ENCODE peak calls at places on chromosome 3, in seven cellular contexts. One of them, this sample, is unnamed.

GRCh38 chr3:118974356-118975097 is 60.1 kb downstream of the IGSF11 start:
- DNase-seq in HFFc6: no peak
- DNase-seq in NCI-H1092: no peak
- DNase-seq in GM12892: no peak
- DNase-seq in dorsolateral prefrontal cortex: no peak
- DNase-seq in EL: no peak
- DNase-seq in H7: no peak
- DNase-seq in this sample: no peak

GRCh38 chr3:52319921-52320595 is 3.9 kb downstream of the DNAH1 start:
- DNase-seq in HFFc6: no peak
- DNase-seq in NCI-H1092: no peak
- DNase-seq in GM12892: no peak
- DNase-seq in dorsolateral prefrontal cortex: no peak
- DNase-seq in EL: no peak
- DNase-seq in H7: no peak
- DNase-seq in this sample: no peak

GRCh38 chr3:108830991-108831390 is 8.4 kb downstream of the TRAT1 start:
- DNase-seq in HFFc6: no peak
- DNase-seq in NCI-H1092: no peak
- DNase-seq in GM12892: no peak
- DNase-seq in dorsolateral prefrontal cortex: no peak
- DNase-seq in EL: no peak
- DNase-seq in H7: no peak
- DNase-seq in this sample: no peak

GRCh38 chr3:177516130-177517011 is 319.1 kb upstream of the TBL1XR1 start:
- DNase-seq in HFFc6: peak; percentile 29
- DNase-seq in NCI-H1092: no peak
- DNase-seq in GM12892: no peak
- DNase-seq in dorsolateral prefrontal cortex: no peak
- DNase-seq in EL: peak; percentile 87
- DNase-seq in H7: peak; percentile 13
- DNase-seq in this sample: no peak

GRCh38 chr3:10365316-10365715 is 44.4 kb upstream of the SEC13 start:
- DNase-seq in HFFc6: no peak
- DNase-seq in NCI-H1092: no peak
- DNase-seq in GM12892: no peak
- DNase-seq in dorsolateral prefrontal cortex: peak; percentile 23
- DNase-seq in EL: no peak
- DNase-seq in H7: no peak
- DNase-seq in this sample: no peak

GRCh38 chr3:30659270-30660127 is 53.1 kb downstream of the TGFBR2 start:
- DNase-seq in HFFc6: peak; percentile 95
- DNase-seq in NCI-H1092: no peak
- DNase-seq in GM12892: no peak
- DNase-seq in dorsolateral prefrontal cortex: no peak
- DNase-seq in EL: peak; percentile 95
- DNase-seq in H7: no peak
- DNase-seq in this sample: no peak

GRCh38 chr3:31219131-31219843 is 313.4 kb upstream of the STT3B start:
- DNase-seq in HFFc6: peak; percentile 27
- DNase-seq in NCI-H1092: no peak
- DNase-seq in GM12892: no peak
- DNase-seq in dorsolateral prefrontal cortex: no peak
- DNase-seq in EL: peak; percentile 13
- DNase-seq in H7: no peak
- DNase-seq in this sample: no peak

GRCh38 chr3:154349223-154349622 is 24.9 kb upstream of the DHX36 start:
- DNase-seq in HFFc6: no peak
- DNase-seq in NCI-H1092: no peak
- DNase-seq in GM12892: no peak
- DNase-seq in dorsolateral prefrontal cortex: no peak
- DNase-seq in EL: no peak
- DNase-seq in H7: no peak
- DNase-seq in this sample: no peak

GRCh38 chr3:186852994-186853393 is 10.5 kb downstream of the ADIPOQ start:
- DNase-seq in HFFc6: no peak
- DNase-seq in NCI-H1092: no peak
- DNase-seq in GM12892: no peak
- DNase-seq in dorsolateral prefrontal cortex: no peak
- DNase-seq in EL: no peak
- DNase-seq in H7: no peak
- DNase-seq in this sample: no peak

GRCh38 chr3:43609406-43609805 is 12.4 kb downstream of the ANO10 start:
- DNase-seq in HFFc6: no peak
- DNase-seq in NCI-H1092: no peak
- DNase-seq in GM12892: no peak
- DNase-seq in dorsolateral prefrontal cortex: no peak
- DNase-seq in EL: no peak
- DNase-seq in H7: no peak
- DNase-seq in this sample: no peak

GRCh38 chr3:185585523-185585861 is 603 bp upstream of the SENP2 start:
- DNase-seq in HFFc6: no peak
- DNase-seq in NCI-H1092: no peak
- DNase-seq in GM12892: no peak
- DNase-seq in dorsolateral prefrontal cortex: no peak
- DNase-seq in EL: no peak
- DNase-seq in H7: no peak
- DNase-seq in this sample: no peak

GRCh38 chr3:170171563-170171962 is 10.0 kb downstream of the PHC3 start:
- DNase-seq in HFFc6: no peak
- DNase-seq in NCI-H1092: no peak
- DNase-seq in GM12892: no peak
- DNase-seq in dorsolateral prefrontal cortex: no peak
- DNase-seq in EL: no peak
- DNase-seq in H7: no peak
- DNase-seq in this sample: no peak

GRCh38 chr3:127887321-127887720 is 27.7 kb upstream of the KBTBD12 start:
- DNase-seq in HFFc6: peak; percentile 13
- DNase-seq in NCI-H1092: no peak
- DNase-seq in GM12892: no peak
- DNase-seq in dorsolateral prefrontal cortex: no peak
- DNase-seq in EL: no peak
- DNase-seq in H7: no peak
- DNase-seq in this sample: no peak

GRCh38 chr3:50687127-50687751 is 12.5 kb downstream of the DOCK3 start:
- DNase-seq in HFFc6: no peak
- DNase-seq in NCI-H1092: no peak
- DNase-seq in GM12892: no peak
- DNase-seq in dorsolateral prefrontal cortex: no peak
- DNase-seq in EL: no peak
- DNase-seq in H7: no peak
- DNase-seq in this sample: no peak

GRCh38 chr3:31196881-31197364 is 302.5 kb upstream of the GADL1 start:
- DNase-seq in HFFc6: peak; percentile 56
- DNase-seq in NCI-H1092: no peak
- DNase-seq in GM12892: no peak
- DNase-seq in dorsolateral prefrontal cortex: no peak
- DNase-seq in EL: peak; percentile 79
- DNase-seq in H7: peak; percentile 19
- DNase-seq in this sample: no peak

GRCh38 chr3:150414989-150415388 is 6.9 kb downstream of the TSC22D2 start:
- DNase-seq in HFFc6: peak; percentile 14
- DNase-seq in NCI-H1092: no peak
- DNase-seq in GM12892: no peak
- DNase-seq in dorsolateral prefrontal cortex: no peak
- DNase-seq in EL: peak; percentile 77
- DNase-seq in H7: no peak
- DNase-seq in this sample: no peak

GRCh38 chr3:161096771-161097367 is 8.3 kb downstream of the B3GALNT1 start:
- DNase-seq in HFFc6: no peak
- DNase-seq in NCI-H1092: no peak
- DNase-seq in GM12892: no peak
- DNase-seq in dorsolateral prefrontal cortex: no peak
- DNase-seq in EL: no peak
- DNase-seq in H7: peak; percentile 62
- DNase-seq in this sample: no peak

GRCh38 chr3:77601853-77602440 is 562.0 kb downstream of the ROBO2 start:
- DNase-seq in HFFc6: no peak
- DNase-seq in NCI-H1092: no peak
- DNase-seq in GM12892: no peak
- DNase-seq in dorsolateral prefrontal cortex: no peak
- DNase-seq in EL: no peak
- DNase-seq in H7: no peak
- DNase-seq in this sample: no peak

GRCh38 chr3:39107874-39108308 is 411 bp downstream of the TTC21A start:
- DNase-seq in HFFc6: peak; percentile 33
- DNase-seq in NCI-H1092: no peak
- DNase-seq in GM12892: no peak
- DNase-seq in dorsolateral prefrontal cortex: no peak
- DNase-seq in EL: no peak
- DNase-seq in H7: no peak
- DNase-seq in this sample: no peak

GRCh38 chr3:149879872-149880271 is 66.9 kb downstream of the RNF13 start:
- DNase-seq in HFFc6: peak; percentile 65
- DNase-seq in NCI-H1092: no peak
- DNase-seq in GM12892: no peak
- DNase-seq in dorsolateral prefrontal cortex: no peak
- DNase-seq in EL: peak; percentile 64
- DNase-seq in H7: peak; percentile 17
- DNase-seq in this sample: peak; percentile 4

GRCh38 chr3:62546266-62546665 is 172.9 kb upstream of the FEZF2 start:
- DNase-seq in HFFc6: no peak
- DNase-seq in NCI-H1092: no peak
- DNase-seq in GM12892: no peak
- DNase-seq in dorsolateral prefrontal cortex: no peak
- DNase-seq in EL: no peak
- DNase-seq in H7: no peak
- DNase-seq in this sample: no peak

GRCh38 chr3:45950686-45951600 is 7.7 kb downstream of the CXCR6 start:
- DNase-seq in HFFc6: no peak
- DNase-seq in NCI-H1092: no peak
- DNase-seq in GM12892: no peak
- DNase-seq in dorsolateral prefrontal cortex: no peak
- DNase-seq in EL: no peak
- DNase-seq in H7: no peak
- DNase-seq in this sample: peak; percentile 65

GRCh38 chr3:49469037-49469875 is 811 bp upstream of the DAG1 start:
- DNase-seq in HFFc6: peak; percentile 83
- DNase-seq in NCI-H1092: no peak
- DNase-seq in GM12892: no peak
- DNase-seq in dorsolateral prefrontal cortex: peak; percentile 67
- DNase-seq in EL: peak; percentile 93
- DNase-seq in H7: peak; percentile 80
- DNase-seq in this sample: no peak

GRCh38 chr3:64674591-64675076 is 13.2 kb downstream of the ADAMTS9 start:
- DNase-seq in HFFc6: no peak
- DNase-seq in NCI-H1092: no peak
- DNase-seq in GM12892: no peak
- DNase-seq in dorsolateral prefrontal cortex: no peak
- DNase-seq in EL: no peak
- DNase-seq in H7: no peak
- DNase-seq in this sample: no peak

GRCh38 chr3:171061749-171062148 is 35.2 kb upstream of the SLC2A2 start:
- DNase-seq in HFFc6: no peak
- DNase-seq in NCI-H1092: no peak
- DNase-seq in GM12892: no peak
- DNase-seq in dorsolateral prefrontal cortex: no peak
- DNase-seq in EL: no peak
- DNase-seq in H7: no peak
- DNase-seq in this sample: no peak

GRCh38 chr3:138412821-138413531 is 21.4 kb upstream of the ESYT3 start:
- DNase-seq in HFFc6: peak; percentile 61
- DNase-seq in NCI-H1092: no peak
- DNase-seq in GM12892: no peak
- DNase-seq in dorsolateral prefrontal cortex: no peak
- DNase-seq in EL: peak; percentile 44
- DNase-seq in H7: no peak
- DNase-seq in this sample: no peak

GRCh38 chr3:135868801-135869200 is 96.7 kb upstream of the PPP2R3A start:
- DNase-seq in HFFc6: no peak
- DNase-seq in NCI-H1092: peak; percentile 2
- DNase-seq in GM12892: no peak
- DNase-seq in dorsolateral prefrontal cortex: no peak
- DNase-seq in EL: no peak
- DNase-seq in H7: no peak
- DNase-seq in this sample: no peak

GRCh38 chr3:157981819-157982218 is 124.4 kb downstream of the SHOX2 start:
- DNase-seq in HFFc6: no peak
- DNase-seq in NCI-H1092: no peak
- DNase-seq in GM12892: no peak
- DNase-seq in dorsolateral prefrontal cortex: no peak
- DNase-seq in EL: peak; percentile 40
- DNase-seq in H7: no peak
- DNase-seq in this sample: no peak

This sample was measured in effector memory CD8-positive, alpha-beta T cell.